ENCODE peak calls at places on chromosomes 11 and 22, in nine cellular contexts. A, Q, O, Z, J, B, M, Y and T are unnamed samples.
A peak's percentile ranks its signal among the peaks of the same experiment; 100 is the strongest.

GRCh38 chr11:128814856-128815705 is 52.0 kb downstream of the KCNJ1 start:
- DNase-seq in A (no peak), O (peak; percentile 78), M (no peak), Z (no peak), Q (no peak), Y (peak; percentile 86), B (peak; percentile 97), J (no peak), T (no peak)

GRCh38 chr11:44568706-44569473 is 3.4 kb downstream of the CD82 start:
- DNase-seq in Z (peak; percentile 36), M (no peak), Q (no peak), J (peak; percentile 82), A (peak; percentile 82), Y (peak; percentile 98), B (peak; percentile 88), O (peak; percentile 93), T (peak; percentile 71)

GRCh38 chr11:65743928-65744698 is 23.5 kb upstream of the RNASEH2C start:
- DNase-seq in Z (no peak), Q (peak; percentile 68), B (peak; percentile 44), J (no peak), M (peak; percentile 62), Y (no peak), O (peak; percentile 68), A (no peak), T (no peak)

GRCh38 chr11:86595401-86595800 is 77.0 kb downstream of the ME3 start:
- DNase-seq in Z (no peak), J (no peak), B (no peak), A (no peak), Y (no peak), M (no peak), O (no peak), Q (no peak), T (no peak)

GRCh38 chr11:13487661-13488030 is 8.2 kb downstream of the PTH start:
- DNase-seq in O (peak; percentile 1), Z (no peak), M (peak; percentile 8), J (no peak), A (peak; percentile 17), Q (no peak), B (peak; percentile 12), Y (peak; percentile 3), T (no peak)

GRCh38 chr11:59062602-59063529 is 23.2 kb upstream of the GLYATL1B start:
- DNase-seq in Y (no peak), J (no peak), A (no peak), Z (no peak), M (no peak), B (no peak), Q (peak; percentile 49), O (peak; percentile 42), T (no peak)

GRCh38 chr11:14789879-14790484 is 102.0 kb downstream of the CYP2R1 start:
- DNase-seq in Y (peak; percentile 28), Z (no peak), B (no peak), O (peak; percentile 20), M (no peak), A (no peak), J (no peak), Q (no peak), T (no peak)

GRCh38 chr11:73201249-73201648 is 16.8 kb upstream of the P2RY2 start:
- DNase-seq in B (peak; percentile 23), Z (peak; percentile 70), A (no peak), O (peak; percentile 33), Q (no peak), M (no peak), Y (peak; percentile 39), J (peak; percentile 84), T (no peak)

GRCh38 chr11:67270256-67271211 is 4.3 kb downstream of the GRK2 start:
- DNase-seq in J (peak; percentile 67), Z (no peak), O (no peak), Q (no peak), A (no peak), M (no peak), B (no peak), Y (no peak), T (peak; percentile 17)

GRCh38 chr11:44725016-44725651 is 1.6 kb upstream of the TSPAN18 start:
- DNase-seq in A (no peak), Z (no peak), J (no peak), M (no peak), Y (no peak), O (no peak), Q (no peak), B (peak; percentile 26), T (no peak)

GRCh38 chr22:44881624-44882023 is 128.2 kb downstream of the PHF21B start:
- DNase-seq in M (no peak), Y (no peak), B (no peak), O (no peak), Q (peak; percentile 12), A (no peak), J (peak; percentile 44), Z (no peak), T (no peak)

GRCh38 chr22:16932577-16932976 is 75.4 kb downstream of the GAB4 start:
- DNase-seq in Q (no peak), O (no peak), J (no peak), B (no peak), M (no peak), Y (no peak), Z (no peak), A (no peak), T (no peak)
- TF ChIP-seq CTCF in Q (no peak), O (peak; percentile 23), J (no peak), B (peak; percentile 33), M (no peak), Y (no peak), Z (no peak), A (no peak), T (no peak)

GRCh38 chr11:106161775-106162174 is 84.3 kb downstream of the AASDHPPT start:
- DNase-seq in M (no peak), Z (no peak), J (no peak), O (peak; percentile 12), Y (no peak), Q (no peak), B (no peak), A (no peak), T (no peak)
- TF ChIP-seq CTCF in M (no peak), Z (no peak), J (no peak), O (no peak), Y (no peak), Q (no peak), B (no peak), A (no peak), T (no peak)

GRCh38 chr11:113114452-113115027 is 153.3 kb downstream of the NCAM1 start:
- DNase-seq in O (peak; percentile 27), Q (peak; percentile 60), M (no peak), Y (peak; percentile 8), A (no peak), J (no peak), B (peak; percentile 67), Z (peak; percentile 27), T (no peak)
- TF ChIP-seq CTCF in O (peak; percentile 56), Q (peak; percentile 46), M (peak; percentile 35), Y (peak; percentile 42), A (no peak), J (peak; percentile 58), B (peak; percentile 96), Z (peak; percentile 62), T (no peak)

DNA sequence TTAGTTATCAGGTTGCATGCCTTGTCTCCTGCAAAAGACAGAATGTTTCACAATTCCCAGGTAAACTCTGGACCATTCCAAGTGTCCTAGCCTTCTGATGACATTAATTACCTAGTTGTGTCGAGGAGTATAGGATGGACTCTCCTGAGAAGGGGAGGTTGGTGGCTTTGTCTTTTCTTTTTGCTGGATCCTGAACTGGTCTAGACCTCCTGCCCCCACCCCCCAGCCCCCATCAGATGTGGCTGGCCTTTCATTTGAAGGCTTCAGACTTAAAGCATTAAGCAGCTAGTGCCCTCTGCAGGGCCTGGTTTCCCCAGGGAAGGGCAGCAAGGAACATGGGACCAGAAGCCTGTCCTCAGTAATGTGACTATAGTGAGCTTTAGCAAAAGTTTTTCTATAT is 9.7 kb downstream of the MCAM start:
- DNase-seq in Z (no peak), Y (no peak), Q (no peak), M (no peak), J (no peak), O (no peak), A (no peak), B (no peak), T (no peak)
- TF ChIP-seq CTCF in Z (no peak), Y (peak; percentile 30), Q (no peak), M (no peak), J (no peak), O (no peak), A (no peak), B (no peak), T (no peak)

GRCh38 chr11:78034623-78035022 is 11.5 kb upstream of the KCTD14 start:
- DNase-seq in Q (no peak), O (no peak), M (no peak), Z (no peak), B (no peak), J (no peak), A (no peak), Y (no peak), T (no peak)
- TF ChIP-seq CTCF in Q (no peak), O (no peak), M (no peak), Z (no peak), B (no peak), J (no peak), A (no peak), Y (no peak), T (no peak)

GRCh38 chr11:2836335-2837095 is 49.1 kb downstream of the CDKN1C start:
- DNase-seq in B (no peak), Q (peak; percentile 62), J (no peak), M (no peak), O (no peak), A (no peak), Z (no peak), Y (no peak), T (no peak)

GRCh38 chr11:2837651-2838050 is 47.9 kb downstream of the CDKN1C start:
- DNase-seq in Y (no peak), M (no peak), Q (peak; percentile 36), O (no peak), B (no peak), J (no peak), A (no peak), Z (no peak), T (no peak)

GRCh38 chr11:2838091-2838490 is 47.5 kb downstream of the CDKN1C start:
- DNase-seq in Q (peak; percentile 67), Z (no peak), J (no peak), B (no peak), Y (no peak), A (no peak), O (no peak), M (no peak), T (no peak)

GRCh38 chr11:2835768-2836150 is 49.8 kb downstream of the CDKN1C start:
- DNase-seq in B (no peak), O (no peak), Q (peak; percentile 47), J (no peak), Z (no peak), M (no peak), Y (no peak), A (no peak), T (no peak)

DNA sequence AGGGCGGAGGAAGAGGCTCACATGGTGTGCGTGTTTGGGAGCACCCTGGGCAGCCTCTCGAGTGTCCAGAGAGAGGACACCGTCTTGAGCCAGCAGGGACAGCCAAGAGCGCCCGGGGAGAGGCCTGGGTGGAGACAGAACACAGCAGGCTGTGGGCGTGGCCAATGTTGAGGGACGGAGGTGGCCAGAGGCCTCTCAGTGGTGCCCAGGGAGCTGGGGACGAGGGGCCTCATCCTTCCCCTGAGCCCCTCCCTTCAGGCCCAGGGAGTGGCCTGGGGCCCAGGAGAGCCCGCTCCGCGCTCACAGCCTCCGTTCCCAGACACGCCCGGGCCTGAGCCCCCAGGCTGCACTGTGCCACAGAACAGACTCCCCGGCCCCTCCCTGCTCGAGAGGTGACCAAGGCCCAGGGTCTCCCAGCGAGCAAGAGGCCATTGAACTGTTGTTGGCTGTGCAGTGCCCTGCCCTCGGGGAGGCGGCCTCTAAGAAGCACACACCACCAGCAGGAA is 48.4 kb downstream of the CDKN1C start:
- DNase-seq in Z (peak; percentile 61), A (no peak), B (peak; percentile 50), O (no peak), Y (peak; percentile 11), Q (peak; percentile 77), J (peak; percentile 82), M (peak; percentile 18), T (no peak)
- TF ChIP-seq CTCF in Z (peak; percentile 32), A (no peak), B (peak; percentile 47), O (no peak), Y (peak; percentile 23), Q (no peak), J (peak; percentile 44), M (no peak), T (no peak)